ENCODE peak calls at places on chromosome 17, in five cellular contexts. C is psoas muscle, B is BJ, A is BE2C, Y is tibial artery. W is an unnamed sample. For H3K36me3, the result is how much of the 10 kb centered on the place peaks cover.

GRCh38 chr17:36755586-36755985 is 154.2 kb downstream of the MRM1 start:
- DNase-seq in C (no peak), B (no peak), A (peak), Y (no peak), W (no peak)

GRCh38 chr17:48542956-48543853 is 1.7 kb downstream of the HOXB2 start:
- DNase-seq in C (peak), B (no peak), A (no peak), Y (peak), W (peak)

GRCh38 chr17:41785091-41785875 is 1.2 kb downstream of the JUP start:
- DNase-seq in C (peak), B (no peak), A (no peak), Y (no peak), W (peak)

GRCh38 chr17:27315322-27315721 is 21.4 kb downstream of the WSB1 start:
- DNase-seq in C (peak), B (peak), A (peak), Y (peak), W (no peak)

GRCh38 chr17:80639658-80640057 is 95.0 kb downstream of the RPTOR start:
- DNase-seq in C (peak), B (no peak), A (no peak), Y (no peak), W (no peak)

GRCh38 chr17:42673266-42673884 is 3.4 kb downstream of the PLEKHH3 start:
- DNase-seq in C (no peak), B (no peak), A (no peak), Y (no peak), W (no peak)

GRCh38 chr17:31907342-31907975 is 6.0 kb upstream of the UTP6 start:
- DNase-seq in C (no peak), B (no peak), A (peak), Y (peak), W (no peak)

GRCh38 chr17:81491761-81492160 is 20.8 kb downstream of the ACTG1 start:
- DNase-seq in C (no peak), B (no peak), A (no peak), Y (no peak), W (no peak)

GRCh38 chr17:8069587-8069860 is 18.0 kb downstream of the ALOX12B start:
- DNase-seq in C (no peak), B (no peak), A (no peak), Y (no peak), W (no peak)

GRCh38 chr17:27858621-27859305 is 34.4 kb downstream of the LYRM9 start:
- DNase-seq in C (no peak), B (no peak), A (no peak), Y (no peak), W (no peak)

GRCh38 chr17:58254803-58255202 is 16.4 kb downstream of the LPO start:
- DNase-seq in C (no peak), B (no peak), A (no peak), Y (no peak), W (peak)
- H3K36me3 ChIP-seq in C (under half), B (under half), A (under half), Y (under half), W (under half)

GRCh38 chr17:54899201-54899600 is 1.5 kb upstream of the TOM1L1 start:
- DNase-seq in C (no peak), B (no peak), A (no peak), Y (no peak), W (no peak)

GRCh38 chr17:54901230-54901847 is 687 bp downstream of the TOM1L1 start:
- DNase-seq in C (no peak), B (no peak), A (no peak), Y (no peak), W (no peak)

GRCh38 chr17:54900457-54901229 is at the start of gene TOM1L1:
- DNase-seq in C (peak), B (peak), A (peak), Y (peak), W (peak)

GRCh38 chr17:54898576-54898975 is 2.1 kb upstream of the TOM1L1 start:
- DNase-seq in C (no peak), B (no peak), A (no peak), Y (no peak), W (no peak)

GRCh38 chr17:54899721-54900456 is 763 bp upstream of the TOM1L1 start:
- DNase-seq in C (no peak), B (no peak), A (peak), Y (no peak), W (no peak)
- H3K4me3 ChIP-seq in C (peak), B (peak), A (peak), Y (peak), W (peak)

GRCh38 chr17:61579961-61580360 is 11.1 kb downstream of the NACA2 start:
- DNase-seq in C (no peak), B (no peak), A (peak), Y (no peak), W (no peak)
- TF ChIP-seq CTCF in C (no peak), B (peak), A (peak), Y (no peak), W (no peak)

GRCh38 chr17:29588561-29589411 is 662 bp downstream of the GIT1 start:
- DNase-seq in C (peak), B (no peak), A (no peak), Y (no peak), W (no peak)
- H3K36me3 ChIP-seq in C (under half), B (under half), A (under half), Y (under half), W (under half)

DNA sequence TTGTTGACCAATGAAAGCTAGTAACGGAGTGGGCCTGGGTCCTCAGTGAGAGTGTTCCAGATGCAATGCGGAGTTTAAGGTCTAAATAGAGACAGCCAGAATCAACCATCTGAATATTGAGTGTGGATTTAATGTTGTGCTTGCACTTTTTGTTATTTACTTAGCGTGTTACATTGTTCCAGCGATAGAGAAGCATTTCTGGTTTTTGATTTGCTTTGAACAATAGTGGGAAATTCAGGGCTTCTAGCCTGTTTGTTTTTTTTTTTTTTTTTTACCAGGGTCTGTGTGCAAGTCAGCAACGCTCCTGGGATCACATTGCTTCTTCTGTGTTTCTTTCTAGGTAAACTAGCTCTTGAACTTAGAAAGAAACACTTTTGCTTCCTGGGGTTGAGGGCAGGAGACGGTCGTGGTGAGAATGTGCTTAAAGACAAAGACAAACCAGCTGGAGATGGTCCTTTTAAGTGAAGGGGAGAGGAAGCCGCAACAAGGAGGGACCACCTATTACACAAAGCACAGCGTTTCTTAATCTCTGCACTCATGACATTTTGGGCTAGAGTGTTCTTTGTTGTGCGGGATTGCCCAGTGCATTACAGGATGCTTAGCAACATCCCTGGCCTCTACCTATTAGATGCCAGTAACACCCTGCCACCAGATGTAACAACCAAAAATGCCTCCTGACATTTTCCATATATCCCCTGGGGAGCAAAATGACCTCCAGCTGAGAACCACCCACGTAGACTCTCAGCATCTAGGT is 119.2 kb downstream of the MAP2K6 start:
- DNase-seq in C (no peak), B (no peak), A (no peak), Y (no peak), W (no peak)
- H3K4me3 ChIP-seq in C (no peak), B (no peak), A (no peak), Y (no peak), W (no peak)

GRCh38 chr17:76816590-76817135 is 51.5 kb upstream of the MGAT5B start:
- DNase-seq in C (no peak), B (no peak), A (peak), Y (no peak), W (peak)
- TF ChIP-seq CTCF in C (peak), B (peak), A (peak), Y (no peak), W (peak)

W was measured in Caco-2.